ENCODE peak calls at places on chromosomes 6 and 20, in eight cellular contexts. G is choroid plexus epithelial cell; I is stimulated activated CD4-positive, alpha-beta T cell treated with anti-CD3 and anti-CD28 coated beads, Interleukin-15, amount 100 ng/mL, for 1 hour; Z is HT1080; U is bronchial epithelial cell; W is T-helper 2 cell; V is naive B cell; S is NCI-H510A treated with DMSO at 0.1 percent for 48 hours. R is an unnamed sample.

GRCh38 chr6:169839898-169840631 is 88.6 kb downstream of the ERMARD start:
- DNase-seq in W (no peak), I (no peak), G (no peak), V (no peak), U (no peak), Z (no peak), S (no peak), R (no peak)

GRCh38 chr6:39464067-39464466 is 141.6 kb upstream of the KCNK16 start:
- DNase-seq in U (no peak), G (no peak), Z (no peak), S (no peak), W (no peak), V (no peak), I (no peak), R (no peak)

GRCh38 chr6:31821301-31822037 is 6.1 kb upstream of the HSPA1B start:
- DNase-seq in S (peak; percentile 85), G (peak; percentile 46), W (peak; percentile 66), I (no peak), U (no peak), Z (peak; percentile 53), V (no peak), R (peak; percentile 74)

GRCh38 chr6:82416346-82416745 is 52.7 kb downstream of the TPBG start:
- DNase-seq in I (no peak), Z (no peak), U (no peak), S (no peak), V (no peak), G (no peak), W (no peak), R (no peak)

GRCh38 chr6:54493138-54493537 is 184.9 kb downstream of the TINAG start:
- DNase-seq in I (no peak), V (no peak), S (no peak), W (no peak), G (peak; percentile 59), U (peak; percentile 93), Z (peak; percentile 80), R (no peak)

GRCh38 chr6:168369776-168370175 is 50.2 kb upstream of the DACT2 start:
- DNase-seq in S (no peak), Z (no peak), W (no peak), V (no peak), U (no peak), G (no peak), I (no peak), R (no peak)

GRCh38 chr20:21713901-21714296 is 8.4 kb downstream of the PAX1 start:
- DNase-seq in Z (no peak), I (no peak), S (no peak), U (no peak), W (no peak), V (no peak), G (no peak), R (no peak)

GRCh38 chr20:24149881-24150307 is 161.3 kb upstream of the GGTLC1 start:
- DNase-seq in Z (peak; percentile 5), W (no peak), U (no peak), S (no peak), I (no peak), V (no peak), G (no peak), R (no peak)

R was measured in D721Med.